ENCODE peak calls at places on chromosome 10, in eight cellular contexts. Y is KG1, X is GM20000, K is HEK293T, O is right atrium auricular region, B is ovary, D is cerebellum, E is psoas muscle. M is an unnamed sample.

GRCh38 chr10:72333111-72334012 is 21.4 kb downstream of the DNAJB12 start:
- DNase-seq in Y (no peak), X (no peak), K (no peak), O (no peak), B (peak), D (no peak), E (no peak), M (no peak)

GRCh38 chr10:52785418-52785817 is 12.8 kb upstream of the MBL2 start:
- DNase-seq in Y (no peak), X (no peak), K (no peak), O (no peak), B (no peak), D (no peak), E (no peak), M (no peak)

GRCh38 chr10:92544296-92544695 is 29.6 kb downstream of the IDE start:
- DNase-seq in Y (peak), X (no peak), K (no peak), O (no peak), B (no peak), D (no peak), E (no peak), M (no peak)

GRCh38 chr10:12321641-12322040 is 27.7 kb upstream of the CAMK1D start:
- DNase-seq in Y (no peak), X (no peak), K (no peak), O (no peak), B (no peak), D (no peak), E (no peak), M (no peak)

GRCh38 chr10:104337985-104338735 is at the start of gene ITPRIP:
- DNase-seq in Y (peak), X (peak), K (peak), O (peak), B (peak), D (peak), E (peak), M (peak)

GRCh38 chr10:12826800-12827372 is 174.6 kb downstream of the CCDC3 start:
- DNase-seq in Y (no peak), X (no peak), K (no peak), O (no peak), B (no peak), D (no peak), E (no peak), M (no peak)

GRCh38 chr10:131160219-131160875 is 151.2 kb downstream of the TCERG1L start:
- DNase-seq in Y (no peak), X (no peak), K (no peak), O (no peak), B (peak), D (no peak), E (no peak), M (no peak)

GRCh38 chr10:73413108-73413527 is 740 bp downstream of the ANXA7 start:
- DNase-seq in Y (no peak), X (peak), K (peak), O (no peak), B (no peak), D (peak), E (peak), M (peak)

GRCh38 chr10:47114680-47115186 is 185.3 kb upstream of the GDF10 start:
- DNase-seq in Y (no peak), X (no peak), K (no peak), O (no peak), B (no peak), D (no peak), E (no peak), M (no peak)

GRCh38 chr10:29535778-29536459 is 98.9 kb downstream of the SVIL start:
- DNase-seq in Y (no peak), X (no peak), K (no peak), O (no peak), B (no peak), D (no peak), E (no peak), M (peak)

GRCh38 chr10:73589538-73590126 is 1.5 kb downstream of the USP54 start:
- DNase-seq in Y (no peak), X (no peak), K (no peak), O (no peak), B (no peak), D (no peak), E (no peak), M (peak)

GRCh38 chr10:124992462-124993344 is 50.8 kb downstream of the ZRANB1 start:
- DNase-seq in Y (peak), X (peak), K (peak), O (peak), B (peak), D (no peak), E (peak), M (peak)

M was measured in H7.